ENCODE peak calls at places on chromosomes 2 and 18, in seven cellular contexts. Q is Peyer's patch, U is IMR-90, F is body of pancreas, Z is A549, P is tibial nerve, S is thyroid gland. R is an unnamed sample.

GRCh38 chr2:118348380-118349024 is 260.2 kb downstream of the INSIG2 start:
- DNase-seq in Q (no peak), U (no peak), F (no peak), Z (no peak), P (no peak), S (no peak), R (no peak)

GRCh38 chr18:43578636-43579203 is 301.4 kb upstream of the SYT4 start:
- DNase-seq in Q (no peak), U (no peak), F (peak), Z (no peak), P (no peak), S (peak), R (no peak)

GRCh38 chr2:84694088-84694622 is 177.9 kb downstream of the DNAH6 start:
- DNase-seq in Q (no peak), U (no peak), F (no peak), Z (no peak), P (no peak), S (no peak), R (no peak)

GRCh38 chr2:228318218-228318617 is 136.7 kb upstream of the SPHKAP start:
- DNase-seq in Q (no peak), U (no peak), F (peak), Z (peak), P (no peak), S (no peak), R (peak)

GRCh38 chr2:29703336-29703735 is 218.1 kb downstream of the ALK start:
- DNase-seq in Q (no peak), U (no peak), F (no peak), Z (no peak), P (no peak), S (no peak), R (no peak)

GRCh38 chr18:55485666-55486065 is 102.3 kb downstream of the TCF4 start:
- DNase-seq in Q (no peak), U (peak), F (no peak), Z (no peak), P (no peak), S (no peak), R (no peak)

GRCh38 chr2:11326692-11327211 is 17.7 kb downstream of the ROCK2 start:
- DNase-seq in Q (no peak), U (no peak), F (no peak), Z (no peak), P (no peak), S (no peak), R (no peak)

GRCh38 chr2:31200972-31201371 is 16.3 kb downstream of the CAPN14 start:
- DNase-seq in Q (no peak), U (no peak), F (no peak), Z (no peak), P (no peak), S (no peak), R (no peak)

GRCh38 chr2:43251171-43251731 is 24.8 kb upstream of the ZFP36L2 start:
- DNase-seq in Q (no peak), U (peak), F (no peak), Z (no peak), P (no peak), S (no peak), R (no peak)

GRCh38 chr2:235029054-235029453 is 77.2 kb downstream of the SH3BP4 start:
- DNase-seq in Q (no peak), U (no peak), F (no peak), Z (no peak), P (no peak), S (no peak), R (no peak)

GRCh38 chr2:41880561-41881243 is 167.1 kb upstream of the PKDCC start:
- DNase-seq in Q (no peak), U (no peak), F (no peak), Z (no peak), P (no peak), S (no peak), R (no peak)

GRCh38 chr2:100818606-100819364 is 1.2 kb upstream of the NPAS2 start:
- DNase-seq in Q (no peak), U (peak), F (peak), Z (peak), P (no peak), S (peak), R (peak)

GRCh38 chr18:28109781-28110460 is 67.0 kb downstream of the CDH2 start:
- DNase-seq in Q (no peak), U (no peak), F (no peak), Z (no peak), P (no peak), S (no peak), R (no peak)

GRCh38 chr18:28113271-28114023 is 63.5 kb downstream of the CDH2 start:
- DNase-seq in Q (no peak), U (peak), F (no peak), Z (no peak), P (no peak), S (no peak), R (no peak)

GRCh38 chr18:28114472-28114871 is 62.5 kb downstream of the CDH2 start:
- DNase-seq in Q (no peak), U (peak), F (no peak), Z (peak), P (no peak), S (no peak), R (no peak)

GRCh38 chr18:28110924-28111323 is 66.0 kb downstream of the CDH2 start:
- DNase-seq in Q (no peak), U (no peak), F (no peak), Z (no peak), P (no peak), S (no peak), R (no peak)

DNA sequence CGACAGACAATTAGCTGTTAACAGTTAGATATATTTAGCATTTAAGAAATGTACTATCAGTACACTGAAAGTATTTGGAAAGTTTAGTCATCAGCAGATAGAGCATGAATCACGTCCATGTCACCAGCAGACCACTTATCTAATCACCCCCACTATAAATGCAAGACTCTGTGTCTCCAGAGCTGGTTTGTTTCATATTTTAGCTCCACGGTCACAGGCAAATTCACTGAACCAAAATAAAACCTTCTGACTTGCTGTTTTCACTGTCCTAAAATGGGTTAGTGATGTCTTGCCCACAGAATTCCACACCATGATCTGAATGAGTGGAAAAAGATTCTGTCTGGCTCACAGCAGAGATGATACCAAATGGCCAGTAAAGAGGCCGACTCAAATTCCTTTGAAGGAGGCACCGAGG is 64.9 kb downstream of the CDH2 start:
- DNase-seq in Q (no peak), U (peak), F (no peak), Z (peak), P (no peak), S (no peak), R (no peak)
- H3K27ac ChIP-seq in Q (no peak), U (peak), F (no peak), Z (peak), P (no peak), S (no peak), R (peak)

GRCh38 chr2:232321156-232321816 is 57.3 kb upstream of the ALPP start:
- DNase-seq in Q (peak), U (no peak), F (no peak), Z (no peak), P (no peak), S (no peak), R (no peak)
- TF ChIP-seq CTCF in Q (no peak), U (no peak), F (no peak), Z (peak), P (no peak), S (no peak), R (no peak)

GRCh38 chr2:20617892-20618467 is 32.9 kb downstream of the HS1BP3 start:
- DNase-seq in Q (peak), U (peak), F (peak), Z (peak), P (peak), S (peak), R (peak)
- TF ChIP-seq POLR2A in Q (no peak), U (peak), F (peak), Z (peak), P (peak), S (peak), R (peak)

GRCh38 chr18:76581261-76581660 is 86.2 kb upstream of the ZNF516 start:
- DNase-seq in Q (no peak), U (no peak), F (no peak), Z (no peak), P (no peak), S (no peak), R (no peak)
- H3K27ac ChIP-seq in Q (no peak), U (no peak), F (no peak), Z (no peak), P (no peak), S (no peak), R (no peak)

GRCh38 chr18:49038423-49038822 is 87.7 kb upstream of the SMAD7 start:
- DNase-seq in Q (no peak), U (no peak), F (no peak), Z (no peak), P (no peak), S (no peak), R (no peak)

GRCh38 chr18:49046125-49046524 is 95.4 kb upstream of the SMAD7 start:
- DNase-seq in Q (no peak), U (no peak), F (no peak), Z (no peak), P (no peak), S (no peak), R (no peak)

GRCh38 chr18:49044898-49045297 is 94.1 kb upstream of the SMAD7 start:
- DNase-seq in Q (no peak), U (no peak), F (no peak), Z (no peak), P (no peak), S (no peak), R (no peak)

GRCh38 chr18:49045585-49045984 is 94.8 kb upstream of the SMAD7 start:
- DNase-seq in Q (no peak), U (no peak), F (no peak), Z (no peak), P (no peak), S (no peak), R (no peak)

DNA sequence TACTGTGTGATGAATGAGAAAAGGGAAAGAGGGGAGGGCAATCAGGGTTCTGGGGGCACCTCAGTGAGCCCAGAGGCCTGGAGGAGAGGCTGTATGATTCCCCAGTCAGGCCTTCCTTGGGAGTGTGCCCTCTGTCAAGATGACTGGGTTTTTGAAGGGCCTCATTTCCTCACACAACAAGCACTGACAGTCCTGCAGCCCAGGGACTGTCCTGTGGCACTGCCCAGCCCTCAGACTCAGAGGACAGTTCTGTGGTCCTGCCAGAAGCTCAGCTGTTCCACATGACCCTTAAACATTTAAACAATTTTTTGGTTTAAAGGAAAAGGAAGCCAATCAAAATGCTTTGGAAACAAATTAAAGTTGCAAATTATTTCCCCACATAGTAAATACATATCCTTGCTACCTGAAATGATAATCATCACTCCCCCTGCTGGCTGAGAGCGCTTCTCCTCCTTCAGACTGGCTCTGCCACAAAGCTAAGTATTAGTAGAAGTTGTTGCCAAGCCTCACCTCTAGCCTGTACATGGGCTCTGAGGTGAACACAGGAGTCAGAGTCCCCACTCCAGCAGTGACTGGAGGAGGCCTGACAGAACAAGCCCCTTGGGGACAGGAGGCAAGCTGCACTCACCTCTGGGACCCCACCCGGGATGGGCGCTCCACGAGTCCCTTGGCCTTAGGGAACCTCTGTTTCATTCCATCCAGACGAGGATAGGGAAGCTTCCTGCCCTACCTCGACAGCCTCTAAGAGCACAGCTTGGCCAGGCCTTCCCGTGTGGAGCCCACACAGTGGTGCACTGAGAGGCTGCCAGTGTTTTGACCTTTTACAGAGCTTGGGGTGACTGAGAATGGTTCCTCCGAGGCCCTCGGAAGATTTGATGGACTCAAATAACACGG is 91.2 kb upstream of the SMAD7 start:
- DNase-seq in Q (peak), U (peak), F (peak), Z (peak), P (no peak), S (peak), R (peak)
- TF ChIP-seq CTCF in Q (peak), U (peak), F (peak), Z (peak), P (peak), S (peak), R (peak)